ENCODE peak calls at places on chromosomes 3 and 15, in eight cellular contexts. Y is lower lobe of right lung; X is fibroblast of lung; G is breast epithelium; N is psoas muscle; D is tibial artery; K is adipocyte; I is CD4-positive, alpha-beta memory T cell. A is an unnamed sample. For H3K9me3, the result is how much of the 10 kb centered on the place peaks cover.

GRCh38 chr15:80777836-80778620 is 1.1 kb upstream of the CEMIP start:
- DNase-seq in Y (no peak), X (no peak), G (no peak), N (no peak), D (no peak), K (peak), I (no peak), A (no peak)

GRCh38 chr15:62896380-62896866 is 146.1 kb upstream of the TPM1 start:
- DNase-seq in Y (no peak), X (no peak), G (no peak), N (no peak), D (no peak), K (no peak), I (no peak), A (no peak)

GRCh38 chr15:33149919-33150318 is 44.6 kb downstream of the FMN1 start:
- DNase-seq in Y (no peak), X (peak), G (no peak), N (no peak), D (no peak), K (peak), I (no peak), A (no peak)

GRCh38 chr15:73926191-73927002 is at the start of gene LOXL1:
- DNase-seq in Y (peak), X (peak), G (peak), N (peak), D (peak), K (peak), I (no peak), A (peak)

GRCh38 chr3:134211797-134212196 is 38.9 kb downstream of the RYK start:
- DNase-seq in Y (no peak), X (peak), G (no peak), N (no peak), D (no peak), K (peak), I (no peak), A (no peak)

GRCh38 chr15:58043192-58043903 is 22.2 kb downstream of the ALDH1A2 start:
- DNase-seq in Y (peak), X (peak), G (no peak), N (peak), D (peak), K (peak), I (no peak), A (peak)

GRCh38 chr3:32177702-32178198 is 60.7 kb upstream of the CMTM8 start:
- DNase-seq in Y (no peak), X (peak), G (no peak), N (no peak), D (peak), K (peak), I (peak), A (peak)

GRCh38 chr3:17070560-17070959 is 185.8 kb downstream of the PLCL2 start:
- DNase-seq in Y (no peak), X (peak), G (no peak), N (peak), D (peak), K (no peak), I (no peak), A (no peak)

GRCh38 chr15:59444082-59444835 is 6.3 kb downstream of the FAM81A start:
- DNase-seq in Y (no peak), X (no peak), G (no peak), N (no peak), D (no peak), K (no peak), I (no peak), A (no peak)

GRCh38 chr3:197514786-197515090 is 41.0 kb downstream of the BDH1 start:
- DNase-seq in Y (no peak), X (no peak), G (no peak), N (no peak), D (no peak), K (no peak), I (no peak), A (no peak)

GRCh38 chr3:48435223-48435595 is 4.7 kb downstream of the CCDC51 start:
- DNase-seq in Y (no peak), X (no peak), G (no peak), N (no peak), D (no peak), K (no peak), I (no peak), A (no peak)

GRCh38 chr15:89672221-89673161 is 6.7 kb downstream of the PLIN1 start:
- DNase-seq in Y (no peak), X (peak), G (no peak), N (no peak), D (no peak), K (peak), I (no peak), A (no peak)

GRCh38 chr15:76337047-76337738 is 620 bp downstream of the ISL2 start:
- DNase-seq in Y (no peak), X (peak), G (no peak), N (no peak), D (no peak), K (no peak), I (peak), A (no peak)

GRCh38 chr3:5250467-5251195 is 63.1 kb downstream of the EDEM1 start:
- DNase-seq in Y (no peak), X (peak), G (no peak), N (no peak), D (no peak), K (peak), I (no peak), A (no peak)

GRCh38 chr3:126983653-126984390 is 907 bp downstream of the PLXNA1 start:
- DNase-seq in Y (no peak), X (peak), G (no peak), N (no peak), D (no peak), K (peak), I (peak), A (no peak)

GRCh38 chr3:138911621-138912020 is 35.3 kb downstream of the FOXL2 start:
- DNase-seq in Y (no peak), X (no peak), G (no peak), N (no peak), D (no peak), K (no peak), I (no peak), A (no peak)

GRCh38 chr3:192281207-192281880 is 446.0 kb downstream of the FGF12 start:
- DNase-seq in Y (no peak), X (no peak), G (no peak), N (no peak), D (no peak), K (no peak), I (no peak), A (no peak)

GRCh38 chr3:64895095-64895494 is 207.3 kb upstream of the ADAMTS9 start:
- DNase-seq in Y (no peak), X (no peak), G (no peak), N (no peak), D (no peak), K (no peak), I (no peak), A (no peak)

GRCh38 chr15:52466134-52466701 is 62.5 kb downstream of the MYO5A start:
- DNase-seq in Y (peak), X (no peak), G (no peak), N (peak), D (peak), K (no peak), I (no peak), A (no peak)

GRCh38 chr15:74786659-74787165 is 4.8 kb downstream of the CSK start:
- DNase-seq in Y (no peak), X (no peak), G (no peak), N (no peak), D (no peak), K (no peak), I (no peak), A (no peak)

GRCh38 chr3:14413381-14414071 is 11.1 kb downstream of the SLC6A6 start:
- DNase-seq in Y (peak), X (peak), G (no peak), N (no peak), D (no peak), K (peak), I (no peak), A (no peak)

GRCh38 chr3:53198256-53198977 is 37.4 kb downstream of the PRKCD start:
- DNase-seq in Y (no peak), X (no peak), G (no peak), N (no peak), D (no peak), K (no peak), I (no peak), A (no peak)

GRCh38 chr15:87829651-87830050 is 426.9 kb downstream of the NTRK3 start:
- DNase-seq in Y (no peak), X (no peak), G (no peak), N (no peak), D (no peak), K (no peak), I (no peak), A (no peak)

GRCh38 chr15:22981336-22981840 is 1.2 kb upstream of the CYFIP1 start:
- DNase-seq in Y (no peak), X (no peak), G (no peak), N (no peak), D (no peak), K (no peak), I (no peak), A (no peak)

GRCh38 chr15:66748320-66748779 is 46.3 kb downstream of the SMAD6 start:
- DNase-seq in Y (no peak), X (peak), G (no peak), N (no peak), D (no peak), K (peak), I (no peak), A (peak)

GRCh38 chr3:192887701-192888100 is 30.0 kb downstream of the MB21D2 start:
- DNase-seq in Y (no peak), X (no peak), G (no peak), N (no peak), D (no peak), K (no peak), I (no peak), A (no peak)

GRCh38 chr15:59199775-59200465 is 6.7 kb upstream of the LDHAL6B start:
- DNase-seq in Y (no peak), X (peak), G (no peak), N (no peak), D (peak), K (peak), I (no peak), A (no peak)

GRCh38 chr3:108428580-108428979 is 81.8 kb downstream of the MYH15 start:
- DNase-seq in Y (no peak), X (no peak), G (no peak), N (no peak), D (no peak), K (no peak), I (no peak), A (no peak)

GRCh38 chr15:50881121-50882048 is 27.1 kb upstream of the AP4E1 start:
- DNase-seq in Y (peak), X (peak), G (no peak), N (no peak), D (no peak), K (no peak), I (no peak), A (no peak)

GRCh38 chr15:34648335-34648631 is 64.8 kb upstream of the GOLGA8B start:
- DNase-seq in Y (no peak), X (no peak), G (no peak), N (no peak), D (no peak), K (no peak), I (no peak), A (no peak)

GRCh38 chr3:89560546-89560945 is 453.1 kb downstream of the EPHA3 start:
- DNase-seq in Y (no peak), X (peak), G (no peak), N (no peak), D (no peak), K (peak), I (no peak), A (no peak)

GRCh38 chr15:92384391-92384790 is 9.3 kb upstream of the ST8SIA2 start:
- DNase-seq in Y (no peak), X (no peak), G (no peak), N (no peak), D (no peak), K (no peak), I (no peak), A (no peak)

GRCh38 chr3:117281371-117281770 is 571.8 kb downstream of the TUSC7 start:
- DNase-seq in Y (no peak), X (peak), G (no peak), N (no peak), D (no peak), K (peak), I (no peak), A (no peak)

GRCh38 chr3:54563661-54564200 is 364.1 kb downstream of the LRTM1 start:
- DNase-seq in Y (no peak), X (no peak), G (no peak), N (no peak), D (no peak), K (no peak), I (no peak), A (no peak)

GRCh38 chr3:41207355-41207754 is 8.1 kb downstream of the CTNNB1 start:
- DNase-seq in Y (no peak), X (no peak), G (no peak), N (no peak), D (no peak), K (no peak), I (no peak), A (no peak)

GRCh38 chr3:28576590-28577220 is 228.1 kb upstream of the AZI2 start:
- DNase-seq in Y (no peak), X (no peak), G (no peak), N (no peak), D (no peak), K (no peak), I (no peak), A (no peak)

GRCh38 chr15:85024003-85024402 is 42.3 kb downstream of the PDE8A start:
- DNase-seq in Y (no peak), X (no peak), G (no peak), N (no peak), D (no peak), K (no peak), I (no peak), A (no peak)

GRCh38 chr3:32143849-32144757 is 37.7 kb downstream of the GPD1L start:
- DNase-seq in Y (no peak), X (peak), G (no peak), N (no peak), D (peak), K (peak), I (peak), A (peak)

GRCh38 chr3:198079771-198080520 is 119.9 kb downstream of the LMLN start:
- DNase-seq in Y (no peak), X (peak), G (no peak), N (no peak), D (peak), K (peak), I (peak), A (no peak)

DNA sequence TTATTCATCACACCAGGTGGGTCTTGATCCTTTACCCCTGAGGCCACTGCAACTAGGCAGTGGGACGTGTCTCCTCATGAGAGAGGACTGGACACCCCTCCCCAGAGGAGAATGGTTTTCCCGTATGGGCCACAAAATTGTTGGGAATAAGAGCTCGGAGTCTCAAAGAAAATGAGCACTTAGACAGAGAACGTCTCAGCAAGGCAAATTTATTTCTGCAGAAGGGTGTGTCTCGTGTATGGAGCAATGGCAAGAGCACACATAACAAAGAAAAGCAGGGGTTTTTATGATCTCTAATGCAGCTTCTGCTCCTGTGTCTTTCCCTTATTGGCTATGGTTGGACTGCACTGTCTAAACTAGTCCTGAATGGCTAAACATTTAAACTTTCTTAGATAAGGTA is 803.5 kb downstream of the PLOD2 start:
- DNase-seq in Y (no peak), X (peak), G (no peak), N (no peak), D (no peak), K (no peak), I (no peak), A (no peak)
- H3K9me3 ChIP-seq in Y (under half), X (under half), G (under half), N (under half), D (under half), K (half or more), I (under half), A (under half)

GRCh38 chr3:8709801-8710524 is 23.6 kb upstream of the CAV3 start:
- DNase-seq in Y (no peak), X (no peak), G (no peak), N (no peak), D (no peak), K (no peak), I (no peak), A (no peak)

GRCh38 chr3:8709287-8709686 is 24.3 kb upstream of the CAV3 start:
- DNase-seq in Y (no peak), X (no peak), G (no peak), N (no peak), D (no peak), K (no peak), I (no peak), A (no peak)

GRCh38 chr3:8702560-8702959 is 31.0 kb upstream of the CAV3 start:
- DNase-seq in Y (no peak), X (no peak), G (no peak), N (no peak), D (no peak), K (no peak), I (no peak), A (no peak)

GRCh38 chr3:8705575-8705974 is 28.0 kb upstream of the CAV3 start:
- DNase-seq in Y (no peak), X (no peak), G (no peak), N (no peak), D (no peak), K (no peak), I (no peak), A (no peak)
- H3K9me3 ChIP-seq in Y (under half), X (under half), G (under half), N (under half), D (under half), K (half or more), I (under half), A (under half)

GRCh38 chr3:43014990-43015389 is 35.9 kb downstream of the GASK1A start:
- DNase-seq in Y (no peak), X (no peak), G (no peak), N (no peak), D (no peak), K (no peak), I (peak), A (no peak)
- H3K9me3 ChIP-seq in Y (under half), X (under half), G (under half), N (under half), D (under half), K (under half), I (under half), A (under half)

GRCh38 chr3:76582098-76582497 is 457.8 kb upstream of the ROBO2 start:
- DNase-seq in Y (no peak), X (no peak), G (no peak), N (no peak), D (no peak), K (no peak), I (no peak), A (no peak)
- H3K9me3 ChIP-seq in Y (under half), X (under half), G (under half), N (under half), D (under half), K (under half), I (under half), A (under half)

GRCh38 chr15:56234804-56235203 is 8.9 kb downstream of the RFX7 start:
- DNase-seq in Y (no peak), X (no peak), G (no peak), N (no peak), D (no peak), K (no peak), I (no peak), A (no peak)

GRCh38 chr15:56233549-56233948 is 10.1 kb downstream of the RFX7 start:
- DNase-seq in Y (no peak), X (no peak), G (no peak), N (no peak), D (no peak), K (no peak), I (no peak), A (no peak)

GRCh38 chr15:56228352-56228751 is 15.3 kb downstream of the RFX7 start:
- DNase-seq in Y (no peak), X (no peak), G (no peak), N (no peak), D (no peak), K (no peak), I (no peak), A (no peak)

GRCh38 chr15:56228854-56229253 is 14.8 kb downstream of the RFX7 start:
- DNase-seq in Y (no peak), X (no peak), G (no peak), N (no peak), D (no peak), K (no peak), I (no peak), A (no peak)

DNA sequence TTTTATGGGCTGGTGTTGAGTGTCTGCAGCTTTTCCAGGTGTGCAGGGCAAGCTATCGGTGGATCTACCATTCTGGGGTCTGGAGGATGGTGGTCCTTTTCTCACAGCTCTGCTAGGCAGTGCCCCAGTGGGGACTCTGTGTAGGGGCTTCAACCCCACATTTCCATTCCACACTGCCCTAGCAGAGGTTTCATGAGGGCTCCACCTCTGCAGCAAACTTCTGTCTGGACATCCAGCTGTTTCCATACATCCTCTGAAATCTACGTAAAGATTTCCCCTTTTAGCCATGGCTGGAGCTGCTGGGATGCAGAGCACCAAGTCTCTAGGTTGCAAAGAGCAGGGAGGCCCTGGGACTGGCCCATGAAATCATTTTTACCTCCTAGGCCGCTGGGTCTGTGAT is 11.6 kb downstream of the RFX7 start:
- DNase-seq in Y (no peak), X (no peak), G (no peak), N (no peak), D (no peak), K (no peak), I (no peak), A (no peak)
- H3K9me3 ChIP-seq in Y (under half), X (under half), G (under half), N (under half), D (under half), K (under half), I (under half), A (under half)

A was measured in AG04450.